ENCODE peak calls at places on chromosomes 11 and 22, in eight cellular contexts. K, M, E, D, T, C, I and L are unnamed samples.
A peak's percentile ranks its signal among the peaks of the same experiment; 100 is the strongest.

GRCh38 chr11:35563413-35564245 is 38.2 kb upstream of the PAMR1 start:
- DNase-seq in K (no peak), I (no peak), D (no peak), M (no peak), C (no peak), E (no peak), T (no peak), L (no peak)

GRCh38 chr22:49006207-49007012 is 821.3 kb downstream of the BRD1 start:
- DNase-seq in K (no peak), D (no peak), E (no peak), T (no peak), C (no peak), M (no peak), I (no peak), L (no peak)

GRCh38 chr22:28983788-28984441 is 77.7 kb downstream of the C22orf31 start:
- DNase-seq in K (no peak), I (peak; percentile 46), D (no peak), E (no peak), C (no peak), T (no peak), M (no peak), L (no peak)

GRCh38 chr11:119584193-119585037 is 144.6 kb downstream of the NECTIN1 start:
- DNase-seq in E (peak; percentile 54), K (no peak), C (peak; percentile 58), I (peak; percentile 51), T (no peak), M (peak; percentile 44), D (peak; percentile 63), L (peak; percentile 53)

GRCh38 chr11:14554959-14555358 is 34.8 kb upstream of the PSMA1 start:
- DNase-seq in I (no peak), D (no peak), T (no peak), E (no peak), C (no peak), K (peak; percentile 47), M (no peak), L (no peak)

GRCh38 chr22:43812890-43813289 is 785 bp upstream of the EFCAB6 start:
- DNase-seq in K (no peak), E (no peak), M (no peak), T (no peak), C (no peak), D (no peak), I (no peak), L (no peak)

GRCh38 chr22:37043828-37044538 is 7.6 kb upstream of the KCTD17 start:
- DNase-seq in D (no peak), K (peak; percentile 12), T (peak; percentile 58), C (peak; percentile 39), I (peak; percentile 58), M (peak; percentile 91), E (peak; percentile 88), L (peak; percentile 50)

GRCh38 chr11:57913713-57914704 is 109.7 kb upstream of the OR9Q1 start:
- DNase-seq in D (no peak), K (no peak), E (no peak), I (no peak), M (no peak), C (no peak), T (no peak), L (no peak)

GRCh38 chr22:45910928-45911467 is 66.0 kb downstream of the WNT7B start:
- DNase-seq in I (no peak), T (no peak), M (no peak), D (no peak), K (no peak), E (no peak), C (no peak), L (no peak)

GRCh38 chr22:45914309-45914708 is 62.7 kb downstream of the WNT7B start:
- DNase-seq in T (no peak), M (no peak), C (no peak), D (no peak), K (no peak), E (no peak), I (no peak), L (no peak)

GRCh38 chr22:45908961-45909360 is 68.0 kb downstream of the WNT7B start:
- DNase-seq in I (no peak), M (no peak), C (no peak), K (no peak), E (no peak), T (no peak), D (no peak), L (no peak)

GRCh38 chr22:45912910-45913309 is 64.1 kb downstream of the WNT7B start:
- DNase-seq in M (no peak), D (no peak), E (no peak), C (no peak), T (no peak), K (no peak), I (no peak), L (no peak)

DNA sequence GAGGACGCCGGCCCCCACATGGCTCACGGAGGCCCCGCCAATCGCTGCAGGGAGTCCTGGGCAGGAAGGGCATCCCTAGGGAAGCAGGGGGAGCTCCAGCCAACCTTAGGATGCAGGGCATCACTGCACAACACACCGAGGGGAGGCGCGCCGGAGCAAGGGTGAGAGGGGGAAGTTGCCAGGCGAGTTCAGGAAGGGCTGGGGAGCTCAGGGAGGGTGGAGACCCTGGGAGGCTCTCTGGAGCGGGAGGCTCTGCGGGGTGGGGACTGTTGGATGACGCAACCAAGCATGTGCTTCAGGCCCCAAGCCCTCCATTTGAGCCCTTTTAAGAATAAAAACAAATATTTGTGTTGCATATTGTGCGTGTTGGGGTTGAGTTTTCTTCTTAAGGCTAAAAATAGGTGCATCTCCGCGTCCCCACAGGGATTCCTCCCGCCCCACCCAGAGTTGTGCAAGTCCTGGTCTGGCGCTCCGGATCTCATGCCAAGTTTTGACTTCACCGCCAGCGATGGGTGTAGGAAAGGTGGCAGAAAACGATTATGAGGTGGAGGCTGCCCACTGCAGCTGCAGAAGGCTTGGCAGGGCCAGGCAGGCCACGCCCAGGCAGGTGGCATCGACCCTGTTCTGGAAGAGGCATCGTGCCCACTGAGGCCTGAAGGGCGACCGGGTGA is 65.2 kb downstream of the WNT7B start:
- DNase-seq in I (peak; percentile 65), E (peak; percentile 88), C (no peak), D (no peak), M (no peak), T (peak; percentile 65), K (peak; percentile 20), L (no peak)
- TF ChIP-seq CTCF in I (peak; percentile 54), E (peak; percentile 28), C (no peak), D (no peak), M (no peak), T (no peak), K (no peak), L (no peak)

GRCh38 chr11:126570489-126570888 is 215.0 kb downstream of the ST3GAL4 start:
- DNase-seq in T (no peak), I (no peak), E (no peak), C (no peak), M (no peak), K (no peak), D (no peak), L (no peak)
- TF ChIP-seq CTCF in T (no peak), I (no peak), E (no peak), C (no peak), M (no peak), K (no peak), D (no peak), L (no peak)

GRCh38 chr11:64208796-64209562 is 2.5 kb downstream of the FERMT3 start:
- DNase-seq in M (no peak), T (no peak), K (no peak), C (no peak), I (no peak), E (no peak), D (no peak), L (no peak)

GRCh38 chr11:64208086-64208795 is 1.7 kb downstream of the FERMT3 start:
- DNase-seq in I (no peak), D (no peak), T (no peak), M (no peak), E (no peak), C (no peak), K (no peak), L (no peak)

GRCh38 chr11:64210301-64211020 is 3.9 kb downstream of the FERMT3 start:
- DNase-seq in K (no peak), T (no peak), D (no peak), M (no peak), I (no peak), C (no peak), E (no peak), L (no peak)

GRCh38 chr11:64211181-64211872 is 4.8 kb downstream of the FERMT3 start:
- DNase-seq in M (no peak), K (no peak), T (no peak), I (no peak), E (no peak), D (no peak), C (no peak), L (peak; percentile 21)

GRCh38 chr11:64209563-64209843 is 3.0 kb downstream of the FERMT3 start:
- DNase-seq in T (no peak), E (no peak), M (no peak), C (no peak), D (no peak), K (no peak), I (no peak), L (no peak)
- TF ChIP-seq CTCF in T (no peak), E (no peak), M (no peak), C (no peak), D (no peak), K (no peak), I (no peak), L (no peak)

GRCh38 chr11:45806072-45806933 is 1.4 kb downstream of the SLC35C1 start:
- DNase-seq in I (no peak), M (no peak), K (no peak), E (peak; percentile 55), C (no peak), T (no peak), D (no peak), L (no peak)

GRCh38 chr11:45805305-45806071 is 539 bp downstream of the SLC35C1 start:
- DNase-seq in E (peak; percentile 55), T (peak; percentile 43), M (no peak), D (peak; percentile 66), C (peak; percentile 17), K (no peak), I (peak; percentile 33), L (peak; percentile 43)

GRCh38 chr11:45802531-45803317 is 2.2 kb upstream of the SLC35C1 start:
- DNase-seq in M (no peak), T (no peak), C (no peak), E (no peak), D (no peak), I (no peak), K (no peak), L (no peak)

GRCh38 chr11:45804806-45805304 is at the start of gene SLC35C1:
- DNase-seq in K (peak; percentile 95), C (peak; percentile 95), I (peak; percentile 83), D (peak; percentile 91), E (peak; percentile 98), M (peak; percentile 99), T (peak; percentile 97), L (peak; percentile 99)

DNA sequence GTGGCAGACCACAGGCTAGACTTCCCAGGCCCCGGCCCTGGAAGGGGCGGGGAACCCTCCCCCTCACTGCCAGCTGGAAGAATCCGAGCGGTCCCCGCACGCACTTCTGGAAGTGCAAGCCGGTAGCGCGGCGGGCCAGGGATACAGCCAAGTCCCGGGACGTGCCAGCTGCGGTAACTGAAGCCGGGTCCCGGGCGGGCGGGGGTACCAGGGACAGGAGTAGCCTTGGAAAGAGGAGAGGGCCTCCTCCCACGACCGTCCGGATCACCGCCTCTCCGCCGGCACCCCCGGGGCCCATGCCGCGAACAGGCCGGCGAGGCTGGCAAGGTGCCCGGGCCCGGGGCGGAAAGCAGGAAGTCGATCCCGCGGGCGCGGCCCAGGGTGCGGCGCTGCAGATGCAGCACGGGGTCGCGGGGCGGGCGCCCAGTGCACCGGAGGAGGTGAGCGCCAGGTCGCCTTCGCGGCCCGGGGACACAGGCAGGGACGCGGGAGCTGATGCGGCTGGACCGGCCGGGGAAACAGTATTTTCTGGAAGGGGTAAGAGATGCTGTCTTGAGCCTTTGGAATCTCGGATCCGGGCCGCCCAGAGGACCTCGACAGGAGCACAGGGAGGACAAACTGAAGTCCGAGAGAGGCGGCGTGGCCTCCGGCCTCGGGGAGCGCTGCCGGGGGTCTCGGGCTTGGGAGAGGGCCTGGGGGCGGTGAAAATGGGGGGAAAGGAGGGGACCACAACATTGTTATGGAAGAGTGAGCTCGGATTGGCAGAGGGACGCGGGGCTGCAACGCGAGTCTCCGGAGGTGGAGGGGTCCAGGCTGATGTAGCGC is 756 bp upstream of the SLC35C1 start:
- DNase-seq in D (peak; percentile 20), C (peak; percentile 38), E (peak; percentile 92), K (peak; percentile 62), T (peak; percentile 88), I (peak; percentile 35), M (peak; percentile 94), L (peak; percentile 63)
- TF ChIP-seq CTCF in D (no peak), C (no peak), E (no peak), K (no peak), T (no peak), I (no peak), M (no peak), L (no peak)